ENCODE peak calls at places on chromosome 1, in four cellular contexts. Y, D, T and K are unnamed samples.

GRCh38 chr1:14606632-14607031 is 8.1 kb downstream of the KAZN start:
- DNase-seq in Y (no peak), D (no peak), T (no peak), K (no peak)

GRCh38 chr1:32215629-32216505 is 6.3 kb downstream of the TMEM234 start:
- DNase-seq in Y (peak; percentile 76), D (no peak), T (no peak), K (no peak)

GRCh38 chr1:218660678-218661053 is 315.5 kb downstream of the TGFB2 start:
- DNase-seq in Y (peak; percentile 85), D (peak; percentile 39), T (peak; percentile 82), K (no peak)

GRCh38 chr1:53642215-53642555 is 96.8 kb downstream of the GLIS1 start:
- DNase-seq in Y (no peak), D (no peak), T (no peak), K (no peak)

GRCh38 chr1:60848583-60849188 is 233.7 kb upstream of the NFIA start:
- DNase-seq in Y (peak; percentile 73), D (peak; percentile 23), T (no peak), K (no peak)

GRCh38 chr1:23452011-23452411 is 27.5 kb upstream of the TCEA3 start:
- DNase-seq in Y (no peak), D (no peak), T (no peak), K (no peak)

GRCh38 chr1:10196991-10197390 is 13.4 kb upstream of the KIF1B start:
- DNase-seq in Y (peak; percentile 59), D (no peak), T (no peak), K (no peak)

GRCh38 chr1:64357376-64357775 is 112.6 kb upstream of the CACHD1 start:
- DNase-seq in Y (no peak), D (no peak), T (no peak), K (no peak)

GRCh38 chr1:34842952-34843371 is 16.6 kb downstream of the SMIM12 start:
- DNase-seq in Y (peak; percentile 14), D (no peak), T (no peak), K (no peak)

GRCh38 chr1:86703696-86704455 is 500 bp upstream of the SH3GLB1 start:
- DNase-seq in Y (no peak), D (no peak), T (no peak), K (no peak)

GRCh38 chr1:115112496-115113375 is 23.4 kb upstream of the TSPAN2 start:
- DNase-seq in Y (peak; percentile 30), D (no peak), T (no peak), K (no peak)

GRCh38 chr1:203267347-203267846 is 37.9 kb upstream of the BTG2 start:
- DNase-seq in Y (peak; percentile 93), D (peak; percentile 77), T (peak; percentile 65), K (peak; percentile 94)

GRCh38 chr1:36755313-36756230 is 272.9 kb upstream of the CSF3R start:
- DNase-seq in Y (no peak), D (no peak), T (no peak), K (no peak)

GRCh38 chr1:110440877-110441276 is 10.1 kb upstream of the PROK1 start:
- DNase-seq in Y (peak; percentile 62), D (peak; percentile 20), T (peak; percentile 19), K (no peak)

GRCh38 chr1:113217447-113218208 is 144.6 kb downstream of the LRIG2 start:
- DNase-seq in Y (no peak), D (no peak), T (no peak), K (no peak)

GRCh38 chr1:18434041-18434440 is 46.7 kb upstream of the KLHDC7A start:
- DNase-seq in Y (no peak), D (no peak), T (no peak), K (no peak)

GRCh38 chr1:20166047-20166446 is 19.8 kb upstream of the UBXN10 start:
- DNase-seq in Y (no peak), D (no peak), T (no peak), K (no peak)

GRCh38 chr1:2642560-2643413 is 10.0 kb upstream of the MMEL1 start:
- DNase-seq in Y (peak; percentile 89), D (peak; percentile 52), T (peak; percentile 59), K (peak; percentile 98)
- TF ChIP-seq CTCF in Y (no peak), D (no peak), T (peak; percentile 23), K (peak; percentile 24)

GRCh38 chr1:47709302-47710074 is 271.6 kb downstream of the FOXD2 start:
- DNase-seq in Y (no peak), D (no peak), T (no peak), K (no peak)
- TF ChIP-seq CTCF in Y (peak; percentile 27), D (peak; percentile 28), T (peak; percentile 37), K (peak; percentile 49)

DNA sequence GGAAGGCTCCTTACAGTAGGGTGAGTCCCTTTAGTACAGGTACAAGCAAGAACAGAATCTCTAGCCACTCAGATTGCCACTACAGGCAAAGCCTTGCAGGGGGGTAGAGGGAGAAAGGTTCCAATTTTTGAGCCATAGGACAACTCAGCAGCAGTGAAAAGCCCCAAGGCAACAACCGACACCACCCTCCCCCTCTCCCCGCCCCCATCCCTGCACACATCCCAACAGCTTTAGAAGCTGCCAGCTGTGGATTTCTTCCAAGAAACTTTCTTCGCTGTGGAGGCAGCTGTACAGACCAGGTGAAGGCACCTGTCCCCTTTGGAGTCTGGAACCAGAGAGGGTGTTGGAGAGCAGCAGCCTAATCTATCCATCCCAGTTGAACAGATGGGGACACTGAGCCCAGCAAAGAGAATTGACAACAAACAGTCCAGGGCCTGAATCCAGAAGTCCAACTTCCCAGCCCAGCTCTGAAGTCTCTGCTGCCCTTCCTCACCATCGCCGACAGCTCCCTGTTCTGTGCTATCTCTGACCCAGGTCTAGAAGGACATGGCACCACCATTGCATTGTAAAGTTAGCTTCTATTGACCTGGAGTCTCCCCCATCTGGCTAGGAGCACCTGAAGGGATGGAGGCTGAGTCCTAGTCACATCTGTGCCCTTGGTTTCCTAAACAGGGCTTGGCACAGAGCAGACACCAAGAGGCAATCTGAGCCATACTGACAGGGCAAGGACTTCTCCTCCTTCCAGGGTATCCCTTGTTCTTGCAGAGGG is 2.2 kb downstream of the TENT5B start:
- DNase-seq in Y (no peak), D (no peak), T (no peak), K (no peak)
- TF ChIP-seq CTCF in Y (no peak), D (no peak), T (no peak), K (no peak)

DNA sequence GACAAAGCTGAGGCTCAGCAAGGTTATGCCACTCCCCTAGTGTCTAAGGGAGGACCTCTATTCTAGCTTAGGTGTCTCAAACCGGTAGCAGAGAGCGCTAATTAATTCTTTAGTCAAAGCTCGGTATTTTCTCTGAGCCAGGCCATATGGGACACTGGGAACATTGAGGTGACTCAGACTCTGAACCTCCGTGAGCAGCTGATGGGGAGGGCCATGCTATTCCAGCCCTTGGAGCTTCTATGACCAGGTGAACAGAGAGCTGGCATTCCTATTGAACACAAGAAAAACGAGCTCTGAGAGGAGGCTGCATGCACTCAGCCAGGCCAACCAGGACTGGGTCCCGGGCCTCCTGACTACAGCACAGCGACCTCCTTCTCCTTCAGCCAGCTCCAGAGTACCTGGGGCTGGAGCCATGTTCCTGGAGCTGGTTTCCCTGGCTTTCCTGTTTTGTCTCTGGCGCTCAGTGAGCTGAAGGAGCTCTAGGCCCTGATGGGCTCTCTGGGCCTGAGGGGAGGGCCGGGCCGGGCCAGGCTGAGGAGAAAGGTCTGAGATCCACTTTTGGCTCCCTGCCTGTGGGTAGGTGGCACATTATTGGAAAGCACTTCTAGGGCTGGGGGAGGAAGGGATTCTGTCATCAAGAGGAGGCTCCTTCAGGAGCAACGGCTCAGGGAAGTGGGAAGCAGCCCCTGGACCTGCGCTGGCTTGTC is 37.0 kb downstream of the SLC9A1 start:
- DNase-seq in Y (peak; percentile 51), D (no peak), T (no peak), K (no peak)
- TF ChIP-seq CTCF in Y (no peak), D (no peak), T (no peak), K (no peak)

DNA sequence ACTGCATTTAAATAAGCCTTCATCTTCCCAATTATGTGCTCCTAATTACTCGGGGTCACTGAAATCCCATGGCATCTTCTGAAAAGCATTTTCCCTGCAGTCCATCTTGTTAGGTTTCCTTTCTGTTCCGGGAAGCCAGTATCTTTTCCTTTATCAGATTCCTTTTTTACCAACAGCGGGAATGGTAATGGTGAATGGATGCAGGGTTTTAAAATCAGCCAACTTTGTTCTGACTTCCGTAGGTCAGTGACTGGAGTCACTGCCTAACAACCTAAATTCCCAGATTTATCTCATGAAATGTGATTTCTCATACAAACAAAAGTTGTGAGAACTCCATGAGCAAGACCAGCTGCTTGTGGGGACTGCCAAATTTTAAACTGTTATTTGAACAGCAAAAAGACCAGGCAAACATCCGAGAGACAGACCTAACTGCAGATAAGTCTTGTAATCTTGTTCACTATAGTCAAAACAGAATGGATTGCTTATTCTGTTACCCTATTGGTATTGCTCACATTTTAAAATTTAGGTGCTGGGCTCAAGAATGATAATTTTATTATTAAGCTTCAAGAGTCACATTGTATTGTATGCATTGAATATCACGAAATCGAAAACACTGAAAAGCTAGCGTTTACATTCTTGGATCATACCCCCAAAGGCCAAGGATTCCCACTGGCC is 1.2 kb upstream of the RWDD3 start:
- DNase-seq in Y (peak; percentile 27), D (no peak), T (no peak), K (no peak)
- TF ChIP-seq CTCF in Y (no peak), D (no peak), T (no peak), K (no peak)

DNA sequence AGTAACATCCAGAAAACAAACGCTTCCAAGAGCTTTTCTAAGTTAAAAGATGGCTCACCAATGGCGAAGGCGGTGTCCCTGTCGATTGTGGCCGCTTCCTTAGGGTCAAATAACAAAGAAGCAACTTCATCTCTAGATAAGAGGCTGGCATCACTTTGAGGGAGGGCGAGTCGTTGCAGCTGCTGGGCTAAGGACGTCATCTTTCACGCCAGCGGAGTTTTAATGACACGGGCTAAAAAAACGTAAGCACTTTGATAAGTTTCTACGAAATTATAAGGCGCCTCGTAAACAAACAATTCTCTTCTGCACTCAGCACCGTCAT is 459 bp downstream of the HEATR1 start:
- DNase-seq in Y (peak; percentile 48), D (no peak), T (no peak), K (no peak)
- TF ChIP-seq CTCF in Y (no peak), D (no peak), T (no peak), K (no peak)

DNA sequence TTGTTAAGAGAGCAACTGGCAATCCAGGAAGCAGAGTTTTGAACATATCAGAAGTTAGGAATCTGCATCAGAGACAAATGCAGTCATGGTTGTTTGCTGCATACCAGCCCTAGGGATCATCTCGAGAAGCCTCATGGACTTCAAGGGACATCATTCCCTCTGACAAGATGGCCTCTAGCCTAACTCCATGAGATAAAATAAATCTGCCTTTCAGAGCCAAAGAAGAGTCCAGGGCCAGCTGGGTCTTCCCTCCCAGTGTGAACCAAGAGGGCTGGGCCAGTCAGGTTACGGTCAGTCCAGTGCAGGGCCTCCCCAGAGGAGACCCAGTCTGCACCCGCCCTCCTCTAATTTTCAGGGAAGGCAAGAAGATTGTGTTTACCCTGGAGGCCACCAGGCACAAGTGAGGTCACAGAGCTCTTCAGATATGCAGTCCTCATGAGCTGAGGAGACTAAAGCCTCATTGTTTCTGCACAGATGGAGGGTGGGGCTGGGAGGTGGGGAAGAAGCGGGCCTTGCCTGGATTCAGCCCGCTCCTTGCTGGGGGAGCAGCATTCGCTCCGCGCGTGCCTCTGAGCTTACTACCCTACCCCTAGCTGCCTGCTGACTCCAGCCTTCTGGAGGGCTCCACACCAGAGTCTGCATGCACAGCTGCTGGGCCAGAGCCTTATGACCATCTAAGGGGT is 52.8 kb downstream of the CAPN2 start:
- DNase-seq in Y (peak; percentile 27), D (no peak), T (no peak), K (no peak)
- TF ChIP-seq CTCF in Y (no peak), D (no peak), T (no peak), K (no peak)

GRCh38 chr1:174413632-174414031 is 34.1 kb upstream of the GPR52 start:
- DNase-seq in Y (peak; percentile 55), D (no peak), T (no peak), K (no peak)
- TF ChIP-seq CTCF in Y (peak; percentile 65), D (peak; percentile 13), T (no peak), K (no peak)

GRCh38 chr1:228109073-228109961 is at the start of gene MRPL55:
- DNase-seq in Y (peak; percentile 96), D (peak; percentile 74), T (peak; percentile 81), K (peak; percentile 99)
- TF ChIP-seq CTCF in Y (no peak), D (peak; percentile 17), T (no peak), K (peak; percentile 27)